ENCODE peak calls at places on chromosomes 1 and 21, in ten cellular contexts. K, T, L, O, Y, C, U, D, P and J are unnamed samples.

GRCh38 chr21:39452965-39453332 is 1.2 kb downstream of the SH3BGR start:
- DNase-seq in U (no peak), C (no peak), O (no peak), P (no peak), L (peak), Y (no peak), D (no peak), T (no peak), K (no peak), J (no peak)

GRCh38 chr1:1869459-1869858 is 21.4 kb downstream of the GNB1 start:
- DNase-seq in P (no peak), L (no peak), Y (no peak), C (no peak), O (no peak), T (no peak), U (no peak), K (no peak), D (no peak), J (no peak)

GRCh38 chr21:38434913-38435533 is 63.3 kb downstream of the ERG start:
- DNase-seq in D (peak), O (no peak), U (no peak), L (no peak), C (no peak), Y (no peak), K (no peak), T (no peak), P (no peak), J (no peak)

GRCh38 chr1:63836830-63837229 is 63.0 kb downstream of the ROR1 start:
- DNase-seq in O (no peak), P (no peak), K (no peak), T (no peak), Y (no peak), D (no peak), L (no peak), U (no peak), C (no peak), J (no peak)

GRCh38 chr1:155892801-155893200 is 18.3 kb downstream of the RIT1 start:
- DNase-seq in L (no peak), U (no peak), C (peak), D (peak), P (no peak), Y (no peak), K (no peak), O (no peak), T (no peak), J (peak)

GRCh38 chr1:10796029-10796944 is at the start of gene CASZ1:
- DNase-seq in T (no peak), L (peak), D (peak), Y (peak), C (peak), K (peak), O (peak), U (peak), P (no peak), J (peak)

GRCh38 chr1:169245706-169246105 is 121.9 kb downstream of the NME7 start:
- DNase-seq in L (no peak), D (no peak), P (no peak), K (no peak), U (no peak), C (no peak), O (no peak), Y (no peak), T (no peak), J (no peak)

GRCh38 chr1:155522069-155522468 is 40.5 kb downstream of the ASH1L start:
- DNase-seq in L (no peak), T (no peak), P (no peak), Y (no peak), D (no peak), C (no peak), K (no peak), O (no peak), U (no peak), J (no peak)

GRCh38 chr1:6288674-6289073 is 27.8 kb upstream of the GPR153 start:
- DNase-seq in T (no peak), Y (no peak), K (no peak), L (no peak), P (no peak), C (no peak), U (no peak), O (no peak), D (no peak), J (no peak)

GRCh38 chr1:243705585-243705984 is 144.5 kb downstream of the AKT3 start:
- DNase-seq in T (no peak), K (no peak), P (no peak), Y (no peak), O (no peak), C (no peak), U (no peak), D (no peak), L (no peak), J (no peak)

GRCh38 chr1:45329445-45329844 is 2.8 kb downstream of the HPDL start:
- DNase-seq in D (no peak), T (no peak), L (no peak), K (no peak), P (no peak), O (no peak), Y (no peak), C (no peak), U (no peak), J (no peak)